ENCODE peak calls at places on chromosomes 1 and 21, in six cellular contexts. E is suprapubic skin, Q is stomach, S is tibial nerve, W is sigmoid colon, L is ovary. F is an unnamed sample. For H3K36me3, the result is how much of the 10 kb centered on the place peaks cover.

GRCh38 chr1:193321242-193321842 is 134.9 kb upstream of the B3GALT2 start:
- DNase-seq in E (no peak), Q (no peak), S (no peak), W (no peak), L (no peak), F (no peak)

GRCh38 chr1:113199718-113200455 is 126.9 kb downstream of the LRIG2 start:
- DNase-seq in E (no peak), Q (no peak), S (no peak), W (no peak), L (no peak), F (no peak)

GRCh38 chr1:203701606-203702005 is 63.4 kb upstream of the LAX1 start:
- DNase-seq in E (no peak), Q (no peak), S (no peak), W (no peak), L (no peak), F (no peak)

GRCh38 chr1:11594222-11594621 is 60.0 kb downstream of the FBXO2 start:
- DNase-seq in E (no peak), Q (no peak), S (no peak), W (no peak), L (no peak), F (no peak)

GRCh38 chr1:40886318-40887011 is 24.3 kb upstream of the CITED4 start:
- DNase-seq in E (no peak), Q (no peak), S (no peak), W (no peak), L (no peak), F (no peak)

GRCh38 chr21:33670076-33670475 is 27.8 kb downstream of the ITSN1 start:
- DNase-seq in E (no peak), Q (no peak), S (no peak), W (no peak), L (no peak), F (no peak)

GRCh38 chr21:36478941-36479340 is 981 bp downstream of the CLDN14 start:
- DNase-seq in E (no peak), Q (no peak), S (no peak), W (no peak), L (no peak), F (no peak)

GRCh38 chr1:192933744-192934143 is 124.9 kb downstream of the RGS2 start:
- DNase-seq in E (no peak), Q (no peak), S (no peak), W (no peak), L (no peak), F (no peak)

GRCh38 chr1:186183219-186183618 is 191.8 kb downstream of the TPR start:
- DNase-seq in E (no peak), Q (no peak), S (peak), W (no peak), L (no peak), F (no peak)

GRCh38 chr1:172135076-172135672 is 285.3 kb upstream of the C1orf105 start:
- DNase-seq in E (no peak), Q (no peak), S (no peak), W (no peak), L (no peak), F (no peak)

GRCh38 chr21:36847189-36847588 is 119.3 kb downstream of the HLCS start:
- DNase-seq in E (no peak), Q (no peak), S (no peak), W (no peak), L (no peak), F (no peak)

GRCh38 chr1:62728963-62729362 is 40.8 kb upstream of the DOCK7 start:
- DNase-seq in E (no peak), Q (no peak), S (no peak), W (no peak), L (no peak), F (no peak)

GRCh38 chr1:28775121-28775942 is 36.6 kb upstream of the OPRD1 start:
- DNase-seq in E (peak), Q (peak), S (peak), W (peak), L (peak), F (peak)

GRCh38 chr1:87989346-87989745 is 660.7 kb downstream of the LMO4 start:
- DNase-seq in E (no peak), Q (no peak), S (no peak), W (no peak), L (no peak), F (no peak)

GRCh38 chr1:16068356-16069270 is 4.8 kb downstream of the FAM131C start:
- DNase-seq in E (no peak), Q (peak), S (no peak), W (no peak), L (peak), F (no peak)

GRCh38 chr1:71490432-71490831 is 409.6 kb upstream of the ZRANB2 start:
- DNase-seq in E (no peak), Q (no peak), S (no peak), W (no peak), L (no peak), F (no peak)

GRCh38 chr1:198040880-198041279 is 115.9 kb upstream of the NEK7 start:
- DNase-seq in E (no peak), Q (no peak), S (no peak), W (no peak), L (no peak), F (no peak)

GRCh38 chr1:66282343-66282852 is 251.6 kb upstream of the SGIP1 start:
- DNase-seq in E (no peak), Q (no peak), S (no peak), W (no peak), L (no peak), F (peak)

GRCh38 chr1:208533746-208534603 is 289.8 kb upstream of the PLXNA2 start:
- DNase-seq in E (no peak), Q (no peak), S (no peak), W (no peak), L (no peak), F (no peak)

GRCh38 chr1:55519937-55520683 is 304.9 kb upstream of the USP24 start:
- DNase-seq in E (no peak), Q (no peak), S (no peak), W (no peak), L (no peak), F (no peak)

GRCh38 chr1:95370671-95370992 is 136.6 kb downstream of the RWDD3 start:
- DNase-seq in E (no peak), Q (no peak), S (no peak), W (no peak), L (no peak), F (no peak)

GRCh38 chr1:161185282-161185682 is 8.0 kb upstream of the B4GALT3 start:
- DNase-seq in E (no peak), Q (peak), S (no peak), W (peak), L (no peak), F (peak)

GRCh38 chr21:42918291-42918690 is 7.1 kb downstream of the ERVH48-1 start:
- DNase-seq in E (no peak), Q (no peak), S (no peak), W (no peak), L (no peak), F (no peak)

GRCh38 chr1:209590405-209590804 is 6.9 kb downstream of the CAMK1G start:
- DNase-seq in E (no peak), Q (no peak), S (no peak), W (no peak), L (peak), F (no peak)

GRCh38 chr1:95176859-95177258 is 57.2 kb upstream of the RWDD3 start:
- DNase-seq in E (no peak), Q (no peak), S (no peak), W (no peak), L (no peak), F (no peak)

GRCh38 chr1:223245411-223245810 is 102.4 kb upstream of the TLR5 start:
- DNase-seq in E (no peak), Q (no peak), S (no peak), W (no peak), L (no peak), F (no peak)

GRCh38 chr1:223243441-223244050 is 100.5 kb upstream of the TLR5 start:
- DNase-seq in E (no peak), Q (no peak), S (no peak), W (no peak), L (no peak), F (no peak)

GRCh38 chr1:223244366-223245103 is 101.5 kb upstream of the TLR5 start:
- DNase-seq in E (no peak), Q (no peak), S (no peak), W (no peak), L (no peak), F (no peak)

GRCh38 chr1:223242382-223242955 is 99.4 kb upstream of the TLR5 start:
- DNase-seq in E (no peak), Q (no peak), S (no peak), W (no peak), L (no peak), F (no peak)

GRCh38 chr1:223242971-223243370 is 99.9 kb upstream of the TLR5 start:
- DNase-seq in E (no peak), Q (no peak), S (no peak), W (no peak), L (no peak), F (peak)
- TF ChIP-seq EP300 in E (no peak), Q (no peak), S (no peak), W (no peak), L (no peak), F (no peak)

GRCh38 chr1:111184648-111185047 is 15.8 kb downstream of the DENND2D start:
- DNase-seq in E (no peak), Q (no peak), S (no peak), W (no peak), L (no peak), F (no peak)

GRCh38 chr1:111182052-111182451 is 18.4 kb downstream of the DENND2D start:
- DNase-seq in E (no peak), Q (no peak), S (no peak), W (no peak), L (no peak), F (no peak)

GRCh38 chr1:111176678-111177077 is 23.8 kb downstream of the DENND2D start:
- DNase-seq in E (no peak), Q (no peak), S (no peak), W (no peak), L (no peak), F (no peak)

GRCh38 chr1:111183681-111184080 is 16.8 kb downstream of the DENND2D start:
- DNase-seq in E (no peak), Q (no peak), S (no peak), W (no peak), L (no peak), F (no peak)

GRCh38 chr1:111179968-111180533 is 20.4 kb downstream of the DENND2D start:
- DNase-seq in E (no peak), Q (no peak), S (no peak), W (no peak), L (no peak), F (no peak)
- H3K36me3 ChIP-seq in E (under half), Q (half or more), S (under half), W (under half), L (under half), F (under half)

GRCh38 chr1:109258481-109259466 is 9.4 kb downstream of the CELSR2 start:
- DNase-seq in E (no peak), Q (no peak), S (no peak), W (no peak), L (no peak), F (peak)
- TF ChIP-seq EP300 in E (no peak), Q (no peak), S (no peak), W (no peak), L (no peak), F (no peak)

GRCh38 chr1:6222644-6223043 is 13.1 kb downstream of the ICMT start:
- DNase-seq in E (no peak), Q (no peak), S (no peak), W (no peak), L (no peak), F (no peak)
- H3K36me3 ChIP-seq in E (under half), Q (half or more), S (under half), W (under half), L (under half), F (under half)

GRCh38 chr21:31630062-31630711 is 29.3 kb upstream of the SOD1 start:
- DNase-seq in E (no peak), Q (peak), S (no peak), W (no peak), L (no peak), F (no peak)
- TF ChIP-seq EP300 in E (no peak), Q (no peak), S (no peak), W (no peak), L (no peak), F (no peak)

GRCh38 chr1:10045480-10046355 is 13.0 kb downstream of the UBE4B start:
- DNase-seq in E (no peak), Q (peak), S (no peak), W (peak), L (no peak), F (no peak)
- H3K36me3 ChIP-seq in E (under half), Q (under half), S (under half), W (under half), L (under half), F (under half)

GRCh38 chr1:179969962-179970361 is 15.4 kb downstream of the CEP350 start:
- DNase-seq in E (no peak), Q (no peak), S (no peak), W (no peak), L (no peak), F (no peak)
- TF ChIP-seq EP300 in E (no peak), Q (no peak), S (peak), W (peak), L (peak), F (peak)

GRCh38 chr1:22827666-22828065 is 117.0 kb downstream of the EPHB2 start:
- DNase-seq in E (no peak), Q (no peak), S (no peak), W (no peak), L (no peak), F (no peak)

GRCh38 chr1:22826630-22827580 is 116.3 kb downstream of the EPHB2 start:
- DNase-seq in E (no peak), Q (peak), S (no peak), W (no peak), L (no peak), F (no peak)

GRCh38 chr1:22828151-22828817 is 117.6 kb downstream of the EPHB2 start:
- DNase-seq in E (no peak), Q (no peak), S (no peak), W (no peak), L (no peak), F (no peak)

GRCh38 chr1:22824975-22825374 is 114.3 kb downstream of the EPHB2 start:
- DNase-seq in E (no peak), Q (no peak), S (no peak), W (no peak), L (no peak), F (no peak)

GRCh38 chr1:22825790-22826189 is 115.2 kb downstream of the EPHB2 start:
- DNase-seq in E (no peak), Q (no peak), S (no peak), W (no peak), L (no peak), F (no peak)
- H3K36me3 ChIP-seq in E (under half), Q (under half), S (under half), W (under half), L (under half), F (under half)

DNA sequence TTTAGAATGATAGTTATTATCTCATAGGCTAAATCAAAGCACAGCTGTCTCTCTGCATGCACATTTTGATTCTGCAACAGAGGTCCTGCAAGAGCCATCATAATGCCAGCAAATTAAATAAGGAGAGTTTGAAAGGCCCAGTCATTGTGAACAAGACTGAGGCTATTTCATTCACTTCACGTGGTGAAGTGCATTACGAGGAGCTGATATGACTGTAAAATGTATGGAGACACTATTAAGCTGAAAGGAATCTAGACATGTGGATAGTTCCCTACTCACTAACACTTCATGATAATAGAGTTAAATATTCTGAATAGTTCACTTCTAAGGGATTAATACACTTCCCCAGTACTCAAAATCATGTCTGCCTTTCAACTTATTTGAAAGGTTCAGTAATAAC is 299.0 kb downstream of the SMYD3 start:
- DNase-seq in E (no peak), Q (no peak), S (no peak), W (no peak), L (no peak), F (no peak)
- TF ChIP-seq EP300 in E (no peak), Q (no peak), S (no peak), W (no peak), L (no peak), F (no peak)

F was measured in upper lobe of left lung.